ENCODE peak calls at places on chromosomes 12 and 14, in nine cellular contexts. Y is RPMI8226; A is activated CD8-positive, alpha-beta memory T cell treated with anti-CD3 and anti-CD28 coated beads, Interleukin-2, amount 50 U/mL, for 4 hours; W is effector memory CD8-positive, alpha-beta T cell; Q is lung microvascular endothelial cell; L is mucosa of descending colon; E is activated T-helper 9 cell treated with anti-CD3 and anti-CD28 coated beads, Interleukin-2, amount 50 U/mL, for 16 hours; B is astrocyte; Z is mesothelial cell of epicardium. O is an unnamed sample.

GRCh38 chr12:33588082-33588712 is 148.6 kb upstream of the SYT10 start:
- DNase-seq in Y (peak), A (no peak), W (no peak), Q (no peak), L (no peak), E (no peak), B (peak), Z (no peak), O (no peak)

GRCh38 chr14:89672636-89673279 is 255.7 kb upstream of the FOXN3 start:
- DNase-seq in Y (no peak), A (no peak), W (no peak), Q (no peak), L (peak), E (no peak), B (no peak), Z (peak), O (no peak)

GRCh38 chr12:107778383-107779015 is 4.0 kb downstream of the ASCL4 start:
- DNase-seq in Y (peak), A (no peak), W (no peak), Q (no peak), L (peak), E (no peak), B (no peak), Z (no peak), O (no peak)

GRCh38 chr12:66502911-66503310 is 176.0 kb downstream of the GRIP1 start:
- DNase-seq in Y (no peak), A (no peak), W (no peak), Q (no peak), L (no peak), E (no peak), B (no peak), Z (no peak), O (no peak)

GRCh38 chr14:52031781-52032180 is 37.1 kb downstream of the NID2 start:
- DNase-seq in Y (no peak), A (no peak), W (no peak), Q (no peak), L (no peak), E (no peak), B (peak), Z (no peak), O (no peak)

GRCh38 chr14:61184117-61184516 is 97.0 kb downstream of the TMEM30B start:
- DNase-seq in Y (no peak), A (no peak), W (no peak), Q (no peak), L (no peak), E (no peak), B (peak), Z (no peak), O (no peak)

GRCh38 chr12:116130431-116130830 is 147.1 kb downstream of the MED13L start:
- DNase-seq in Y (no peak), A (no peak), W (no peak), Q (peak), L (no peak), E (no peak), B (peak), Z (no peak), O (no peak)

GRCh38 chr12:6273931-6274687 is 36.4 kb upstream of the PLEKHG6 start:
- DNase-seq in Y (no peak), A (no peak), W (no peak), Q (peak), L (no peak), E (no peak), B (no peak), Z (no peak), O (no peak)

GRCh38 chr12:120381752-120382419 is 12.9 kb upstream of the MSI1 start:
- DNase-seq in Y (no peak), A (no peak), W (no peak), Q (no peak), L (no peak), E (no peak), B (peak), Z (no peak), O (no peak)